ENCODE peak calls at places on chromosomes 12 and 14, in four cellular contexts. S, I, C and K are unnamed samples.

GRCh38 chr14:34030864-34031263 is 80.0 kb upstream of the EGLN3 start:
- DNase-seq in S (no peak), I (no peak), C (no peak), K (no peak)

GRCh38 chr12:70444903-70445302 is 78.8 kb downstream of the KCNMB4 start:
- DNase-seq in S (no peak), I (no peak), C (no peak), K (no peak)

GRCh38 chr12:15887043-15887817 is 5.0 kb downstream of the STRAP start:
- DNase-seq in S (no peak), I (no peak), C (no peak), K (no peak)

GRCh38 chr12:116384629-116385485 is 107.4 kb upstream of the MED13L start:
- DNase-seq in S (peak; percentile 31), I (no peak), C (no peak), K (no peak)

GRCh38 chr12:67811437-67812361 is 163.2 kb downstream of the DYRK2 start:
- DNase-seq in S (no peak), I (no peak), C (no peak), K (no peak)

GRCh38 chr14:99389171-99389826 is 91.4 kb downstream of the SETD3 start:
- DNase-seq in S (peak; percentile 74), I (no peak), C (peak; percentile 98), K (peak; percentile 21)

GRCh38 chr12:118164798-118165486 is 29.0 kb downstream of the PEBP1 start:
- DNase-seq in S (no peak), I (no peak), C (no peak), K (peak; percentile 10)

GRCh38 chr12:132143328-132144071 is 619 bp downstream of the DDX51 start:
- DNase-seq in S (no peak), I (no peak), C (no peak), K (no peak)

GRCh38 chr14:105249175-105250007 is 1.1 kb downstream of the BTBD6 start:
- DNase-seq in S (no peak), I (no peak), C (peak; percentile 62), K (no peak)

GRCh38 chr14:100777366-100778077 is 48.4 kb upstream of the MEG3 start:
- DNase-seq in S (no peak), I (no peak), C (no peak), K (no peak)

GRCh38 chr14:105885561-105886320 is 359.4 kb downstream of the TMEM121 start:
- DNase-seq in S (no peak), I (no peak), C (no peak), K (no peak)

GRCh38 chr14:36773136-36773540 is 111.5 kb downstream of the PAX9 start:
- DNase-seq in S (peak; percentile 75), I (no peak), C (no peak), K (peak; percentile 51)

GRCh38 chr12:79370021-79370420 is 320.7 kb downstream of the PAWR start:
- DNase-seq in S (no peak), I (no peak), C (no peak), K (no peak)

GRCh38 chr12:116959198-116959460 is 48.4 kb downstream of the FBXW8 start:
- DNase-seq in S (no peak), I (no peak), C (no peak), K (no peak)

GRCh38 chr12:25208554-25208953 is 13.5 kb downstream of the ETFRF1 start:
- DNase-seq in S (no peak), I (no peak), C (no peak), K (peak; percentile 58)

GRCh38 chr12:42482820-42483533 is 106.6 kb downstream of the PRICKLE1 start:
- DNase-seq in S (peak; percentile 80), I (no peak), C (peak; percentile 92), K (peak; percentile 24)

GRCh38 chr12:73383584-73384229 is 1111.5 kb downstream of the TRHDE start:
- DNase-seq in S (no peak), I (no peak), C (no peak), K (peak; percentile 16)

GRCh38 chr14:82999802-83000201 is 1466.1 kb upstream of the SEL1L start:
- DNase-seq in S (no peak), I (no peak), C (no peak), K (no peak)

GRCh38 chr12:93729934-93730333 is 52.8 kb downstream of the CRADD start:
- DNase-seq in S (no peak), I (no peak), C (no peak), K (no peak)

DNA sequence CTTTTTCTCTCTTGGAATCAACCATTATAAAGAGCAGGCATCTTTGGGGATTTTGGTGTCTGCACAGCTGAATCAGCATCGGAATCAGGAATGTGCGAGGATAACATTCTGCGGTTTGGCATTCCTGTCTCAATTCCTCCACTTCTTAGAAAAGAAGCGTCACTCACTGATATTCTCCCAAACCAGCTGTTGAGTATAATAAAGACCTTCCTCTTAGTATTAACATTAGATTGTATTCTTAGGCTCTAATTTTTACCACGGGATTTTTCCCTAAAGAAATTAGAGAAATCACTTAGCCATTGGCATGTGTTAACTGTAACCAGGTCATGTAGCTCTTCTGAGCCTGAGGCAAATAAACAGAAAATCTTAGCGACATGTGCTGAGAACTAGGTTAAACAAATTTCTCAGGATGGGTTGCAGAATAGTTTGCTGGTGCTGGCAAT is 128.7 kb downstream of the TMX1 start:
- DNase-seq in S (no peak), I (no peak), C (no peak), K (no peak)
- TF ChIP-seq HDAC6 in S (no peak), I (no peak), C (no peak), K (no peak)

GRCh38 chr12:12542286-12542685 is 20.4 kb downstream of the DUSP16 start:
- DNase-seq in S (no peak), I (no peak), C (no peak), K (no peak)

GRCh38 chr12:12538535-12538934 is 24.1 kb downstream of the DUSP16 start:
- DNase-seq in S (no peak), I (no peak), C (no peak), K (no peak)

GRCh38 chr12:12541782-12542181 is 20.9 kb downstream of the DUSP16 start:
- DNase-seq in S (no peak), I (no peak), C (no peak), K (no peak)

GRCh38 chr12:12539411-12539810 is 23.3 kb downstream of the DUSP16 start:
- DNase-seq in S (no peak), I (no peak), C (no peak), K (no peak)

GRCh38 chr12:12540261-12541013 is 22.2 kb downstream of the DUSP16 start:
- DNase-seq in S (no peak), I (no peak), C (no peak), K (no peak)
- TF ChIP-seq HDAC6 in S (no peak), I (no peak), C (no peak), K (no peak)

GRCh38 chr12:50157259-50157658 is 9.9 kb downstream of the CERS5 start:
- DNase-seq in S (no peak), I (no peak), C (no peak), K (no peak)
- TF ChIP-seq HDAC6 in S (no peak), I (no peak), C (no peak), K (no peak)

GRCh38 chr14:50839696-50840095 is 8.7 kb upstream of the NIN start:
- DNase-seq in S (no peak), I (no peak), C (no peak), K (no peak)
- TF ChIP-seq HDAC6 in S (no peak), I (no peak), C (no peak), K (no peak)